ENCODE peak calls at places on chromosomes 11 and 22, in ten cellular contexts. U is coronary artery, G is keratinocyte, X is psoas muscle, Z is adrenal gland, P is heart left ventricle, E is GM23338, K is right cardiac atrium, O is ovary, I is aorta. N is an unnamed sample.

GRCh38 chr11:58616594-58616993 is 5.9 kb upstream of the CNTF start:
- DNase-seq in O (peak), Z (peak), E (no peak), X (peak), P (no peak), I (no peak), U (no peak), K (peak), G (no peak), N (peak)

GRCh38 chr11:14029971-14030531 is 67.5 kb downstream of the SPON1 start:
- DNase-seq in I (peak), E (no peak), K (peak), G (no peak), U (peak), O (peak), P (peak), X (peak), Z (peak), N (peak)

GRCh38 chr22:48779211-48779643 is 1048.4 kb downstream of the BRD1 start:
- DNase-seq in I (no peak), P (no peak), E (no peak), Z (no peak), O (no peak), U (peak), G (no peak), K (no peak), X (no peak), N (no peak)

GRCh38 chr11:87215236-87215635 is 177.5 kb downstream of the TMEM135 start:
- DNase-seq in G (no peak), O (no peak), K (no peak), E (no peak), I (no peak), X (no peak), U (no peak), P (no peak), Z (no peak), N (no peak)

GRCh38 chr11:46697303-46697702 is 3.1 kb downstream of the ARHGAP1 start:
- DNase-seq in Z (no peak), E (no peak), U (no peak), O (no peak), X (no peak), P (peak), G (no peak), K (peak), I (peak), N (no peak)

GRCh38 chr11:8586805-8587204 is 7.2 kb downstream of the STK33 start:
- DNase-seq in K (no peak), P (no peak), E (no peak), X (no peak), U (no peak), G (no peak), I (no peak), O (no peak), Z (no peak), N (no peak)

GRCh38 chr11:74626130-74626529 is 33.7 kb downstream of the POLD3 start:
- DNase-seq in E (no peak), I (no peak), G (no peak), K (no peak), Z (no peak), U (no peak), O (no peak), X (no peak), P (no peak), N (no peak)

GRCh38 chr11:61955031-61955415 is 4.9 kb downstream of the BEST1 start:
- DNase-seq in I (peak), O (peak), E (peak), U (peak), Z (peak), X (peak), G (no peak), K (peak), P (peak), N (peak)

GRCh38 chr11:27722117-27722844 is 22.0 kb upstream of the BDNF start:
- DNase-seq in P (no peak), Z (peak), I (no peak), K (no peak), O (no peak), X (no peak), G (no peak), E (peak), U (no peak), N (peak)

GRCh38 chr11:1874406-1875092 is 17.1 kb downstream of the PRR33 start:
- DNase-seq in E (no peak), X (peak), I (peak), Z (peak), U (no peak), G (no peak), K (peak), P (no peak), O (peak), N (no peak)

DNA sequence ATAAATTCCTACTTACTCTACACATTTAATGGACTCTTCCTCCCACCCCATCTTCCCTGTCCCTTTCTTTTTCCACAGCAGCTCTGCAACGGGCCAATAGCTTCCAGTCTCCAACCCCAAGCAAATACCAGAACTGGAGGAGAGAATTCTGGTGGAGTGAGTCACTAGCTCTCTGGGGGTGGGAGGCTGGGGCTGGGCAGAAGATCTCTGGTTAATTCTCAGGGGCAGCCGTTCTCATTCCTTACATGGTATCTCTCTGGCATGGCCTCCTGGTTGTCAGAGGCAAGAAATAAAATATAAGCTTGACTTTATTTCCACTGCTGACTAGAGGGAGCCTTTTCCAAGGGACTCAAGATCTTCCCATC is 90.4 kb upstream of the PARVA start:
- DNase-seq in U (peak), G (no peak), K (peak), Z (peak), I (peak), O (peak), E (no peak), P (peak), X (peak), N (peak)
- H3K27ac ChIP-seq in U (peak), G (peak), K (peak), Z (peak), I (peak), O (no peak), E (no peak), P (peak), X (peak), N (peak)

GRCh38 chr11:121456816-121457431 is 4.2 kb upstream of the SORL1-AS1 start:
- DNase-seq in P (no peak), O (no peak), X (no peak), G (no peak), Z (no peak), E (no peak), K (no peak), I (no peak), U (no peak), N (no peak)
- H3K27ac ChIP-seq in P (no peak), O (no peak), X (no peak), G (no peak), Z (no peak), E (peak), K (no peak), I (no peak), U (no peak), N (no peak)

GRCh38 chr11:64360403-64360980 is 1.5 kb downstream of the RPS6KA4 start:
- DNase-seq in K (peak), E (peak), I (peak), X (no peak), G (no peak), P (no peak), U (no peak), Z (no peak), O (no peak), N (peak)
- H3K27ac ChIP-seq in K (no peak), E (no peak), I (no peak), X (no peak), G (no peak), P (no peak), U (no peak), Z (no peak), O (no peak), N (no peak)

DNA sequence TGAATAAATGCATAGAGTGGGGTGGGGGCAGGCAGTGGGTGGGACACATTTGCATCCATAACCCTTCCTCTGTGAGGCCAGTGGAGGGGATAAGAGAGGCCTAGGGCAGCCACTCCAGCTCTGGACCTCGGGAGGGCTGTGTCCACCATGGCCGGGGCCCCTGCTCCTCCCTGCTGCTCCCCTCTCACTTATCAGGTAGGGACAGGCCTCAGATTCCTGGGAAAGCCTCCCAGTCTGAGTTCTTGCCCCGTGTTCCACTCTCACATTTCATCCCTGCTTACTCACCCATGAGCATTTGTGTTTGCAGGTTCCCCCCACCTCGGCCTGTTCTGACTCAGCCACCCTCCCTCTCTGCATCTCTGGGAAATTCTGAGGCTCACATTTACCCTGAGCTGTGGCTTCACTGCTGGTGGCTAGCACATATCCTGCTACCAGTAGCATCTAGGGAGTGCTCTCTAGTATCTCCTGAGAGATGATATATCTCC is 128.7 kb upstream of the TOP3B start:
- DNase-seq in P (no peak), I (no peak), U (no peak), K (no peak), G (peak), E (no peak), O (no peak), X (no peak), Z (no peak), N (peak)
- H3K27ac ChIP-seq in P (no peak), I (no peak), U (peak), K (no peak), G (peak), E (no peak), O (no peak), X (no peak), Z (no peak), N (no peak)

GRCh38 chr11:665707-666281 is 28.7 kb downstream of the DRD4 start:
- DNase-seq in Z (peak), X (peak), P (no peak), K (peak), O (no peak), I (no peak), G (no peak), U (no peak), E (no peak), N (no peak)
- H3K27ac ChIP-seq in Z (peak), X (peak), P (peak), K (no peak), O (no peak), I (no peak), G (no peak), U (peak), E (no peak), N (peak)

N was measured in hepatocyte.